ENCODE peak calls at places on chromosomes 1 and 21, in seven cellular contexts. One of them, this sample, is unnamed.

GRCh38 chr1:234242091-234242490 is 131.2 kb upstream of the COA6 start:
- DNase-seq in stimulated activated CD8-positive, alpha-beta memory T cell treated with anti-CD3 and anti-CD28 coated beads, Interleukin-7, amount 100 ng/mL, for 1 hour: no peak
- DNase-seq in RWPE1: no peak
- DNase-seq in activated naive CD8-positive, alpha-beta T cell treated with anti-CD3 and anti-CD28 coated beads, Interleukin-2, amount 50 U/mL, for 24 hours: no peak
- DNase-seq in NCI-H1092: no peak
- DNase-seq in fibroblast of the conjunctiva: no peak
- DNase-seq in choroid plexus epithelial cell: no peak
- DNase-seq in this sample: no peak

GRCh38 chr1:97396463-97396862 is 524.4 kb downstream of the DPYD start:
- DNase-seq in fibroblast of the conjunctiva: no peak
- DNase-seq in NCI-H1092: no peak
- DNase-seq in RWPE1: no peak
- DNase-seq in activated naive CD8-positive, alpha-beta T cell treated with anti-CD3 and anti-CD28 coated beads, Interleukin-2, amount 50 U/mL, for 24 hours: no peak
- DNase-seq in choroid plexus epithelial cell: no peak
- DNase-seq in stimulated activated CD8-positive, alpha-beta memory T cell treated with anti-CD3 and anti-CD28 coated beads, Interleukin-7, amount 100 ng/mL, for 1 hour: no peak
- DNase-seq in this sample: peak

GRCh38 chr1:51189421-51190073 is 46.5 kb upstream of the RNF11 start:
- DNase-seq in RWPE1: peak
- DNase-seq in stimulated activated CD8-positive, alpha-beta memory T cell treated with anti-CD3 and anti-CD28 coated beads, Interleukin-7, amount 100 ng/mL, for 1 hour: peak
- DNase-seq in fibroblast of the conjunctiva: peak
- DNase-seq in choroid plexus epithelial cell: peak
- DNase-seq in NCI-H1092: peak
- DNase-seq in activated naive CD8-positive, alpha-beta T cell treated with anti-CD3 and anti-CD28 coated beads, Interleukin-2, amount 50 U/mL, for 24 hours: peak
- DNase-seq in this sample: peak

GRCh38 chr1:30697977-30698376 is 25.4 kb downstream of the MATN1 start:
- DNase-seq in RWPE1: peak
- DNase-seq in activated naive CD8-positive, alpha-beta T cell treated with anti-CD3 and anti-CD28 coated beads, Interleukin-2, amount 50 U/mL, for 24 hours: no peak
- DNase-seq in choroid plexus epithelial cell: peak
- DNase-seq in NCI-H1092: no peak
- DNase-seq in fibroblast of the conjunctiva: peak
- DNase-seq in stimulated activated CD8-positive, alpha-beta memory T cell treated with anti-CD3 and anti-CD28 coated beads, Interleukin-7, amount 100 ng/mL, for 1 hour: no peak
- DNase-seq in this sample: no peak

GRCh38 chr1:84303154-84303830 is 1.8 kb downstream of the SAMD13 start:
- DNase-seq in fibroblast of the conjunctiva: no peak
- DNase-seq in RWPE1: no peak
- DNase-seq in stimulated activated CD8-positive, alpha-beta memory T cell treated with anti-CD3 and anti-CD28 coated beads, Interleukin-7, amount 100 ng/mL, for 1 hour: no peak
- DNase-seq in NCI-H1092: no peak
- DNase-seq in choroid plexus epithelial cell: peak
- DNase-seq in activated naive CD8-positive, alpha-beta T cell treated with anti-CD3 and anti-CD28 coated beads, Interleukin-2, amount 50 U/mL, for 24 hours: no peak
- DNase-seq in this sample: peak

GRCh38 chr21:46295996-46296752 is 10.0 kb downstream of the YBEY start:
- DNase-seq in RWPE1: no peak
- DNase-seq in activated naive CD8-positive, alpha-beta T cell treated with anti-CD3 and anti-CD28 coated beads, Interleukin-2, amount 50 U/mL, for 24 hours: peak
- DNase-seq in stimulated activated CD8-positive, alpha-beta memory T cell treated with anti-CD3 and anti-CD28 coated beads, Interleukin-7, amount 100 ng/mL, for 1 hour: peak
- DNase-seq in choroid plexus epithelial cell: peak
- DNase-seq in NCI-H1092: peak
- DNase-seq in fibroblast of the conjunctiva: peak
- DNase-seq in this sample: peak

GRCh38 chr1:206596319-206596666 is 16.0 kb downstream of the EIF2D start:
- DNase-seq in RWPE1: no peak
- DNase-seq in choroid plexus epithelial cell: no peak
- DNase-seq in fibroblast of the conjunctiva: no peak
- DNase-seq in stimulated activated CD8-positive, alpha-beta memory T cell treated with anti-CD3 and anti-CD28 coated beads, Interleukin-7, amount 100 ng/mL, for 1 hour: no peak
- DNase-seq in activated naive CD8-positive, alpha-beta T cell treated with anti-CD3 and anti-CD28 coated beads, Interleukin-2, amount 50 U/mL, for 24 hours: no peak
- DNase-seq in NCI-H1092: no peak
- DNase-seq in this sample: no peak

GRCh38 chr1:86775395-86775794 is 71.0 kb downstream of the SH3GLB1 start:
- DNase-seq in NCI-H1092: no peak
- DNase-seq in choroid plexus epithelial cell: no peak
- DNase-seq in activated naive CD8-positive, alpha-beta T cell treated with anti-CD3 and anti-CD28 coated beads, Interleukin-2, amount 50 U/mL, for 24 hours: no peak
- DNase-seq in stimulated activated CD8-positive, alpha-beta memory T cell treated with anti-CD3 and anti-CD28 coated beads, Interleukin-7, amount 100 ng/mL, for 1 hour: no peak
- DNase-seq in RWPE1: no peak
- DNase-seq in fibroblast of the conjunctiva: no peak
- DNase-seq in this sample: no peak

GRCh38 chr1:119778886-119779560 is 10.3 kb upstream of the HMGCS2 start:
- DNase-seq in fibroblast of the conjunctiva: no peak
- DNase-seq in RWPE1: no peak
- DNase-seq in stimulated activated CD8-positive, alpha-beta memory T cell treated with anti-CD3 and anti-CD28 coated beads, Interleukin-7, amount 100 ng/mL, for 1 hour: no peak
- DNase-seq in NCI-H1092: no peak
- DNase-seq in choroid plexus epithelial cell: no peak
- DNase-seq in activated naive CD8-positive, alpha-beta T cell treated with anti-CD3 and anti-CD28 coated beads, Interleukin-2, amount 50 U/mL, for 24 hours: no peak
- DNase-seq in this sample: no peak

This sample was measured in astrocyte of the spinal cord.